ENCODE peak calls at places on chromosomes 11 and 22, in seven cellular contexts. O is PC-3, B is AG04450, I is choroid plexus epithelial cell, J is epithelial cell of proximal tubule, M is heart right ventricle, D is endothelial cell of umbilical vein. H is an unnamed sample.

GRCh38 chr11:13064593-13064992 is 55.5 kb downstream of the RASSF10 start:
- DNase-seq in I (no peak), M (no peak), J (no peak), D (no peak), O (no peak), B (no peak), H (no peak)

GRCh38 chr22:27476318-27476717 is 325.2 kb downstream of the MN1 start:
- DNase-seq in M (no peak), B (no peak), D (no peak), I (no peak), O (no peak), J (no peak), H (no peak)

GRCh38 chr22:41499624-41500280 is 30.8 kb downstream of the ACO2 start:
- DNase-seq in O (no peak), M (no peak), J (no peak), I (no peak), D (no peak), B (no peak), H (no peak)

GRCh38 chr11:124970925-124971324 is 16.9 kb downstream of the CCDC15 start:
- DNase-seq in O (peak), J (no peak), D (peak), I (peak), M (no peak), B (no peak), H (no peak)

GRCh38 chr11:35305670-35306382 is 113.5 kb downstream of the SLC1A2 start:
- DNase-seq in D (peak), B (no peak), M (no peak), O (peak), J (no peak), I (peak), H (no peak)

GRCh38 chr11:89293966-89294679 is 116.4 kb downstream of the TYR start:
- DNase-seq in B (no peak), M (no peak), I (peak), J (no peak), D (peak), O (no peak), H (no peak)

GRCh38 chr11:69702769-69703510 is 882 bp downstream of the FGF19 start:
- DNase-seq in B (no peak), I (no peak), O (no peak), M (no peak), D (no peak), J (no peak), H (peak)

GRCh38 chr11:113896156-113896879 is 8.3 kb upstream of the HTR3B start:
- DNase-seq in D (peak), B (no peak), J (no peak), M (no peak), O (peak), I (peak), H (peak)

GRCh38 chr11:68328374-68329091 is 16.1 kb downstream of the LRP5 start:
- DNase-seq in M (peak), J (no peak), O (no peak), I (no peak), B (no peak), D (peak), H (no peak)

GRCh38 chr11:33674035-33674814 is 26.4 kb downstream of the C11orf91 start:
- DNase-seq in M (no peak), B (peak), I (peak), J (no peak), O (no peak), D (no peak), H (no peak)

GRCh38 chr22:25622011-25622410 is 57.5 kb downstream of the GRK3 start:
- DNase-seq in D (no peak), M (no peak), B (no peak), O (no peak), I (peak), J (no peak), H (no peak)

GRCh38 chr11:116993599-116993998 is 104.6 kb downstream of the SIK3 start:
- DNase-seq in O (no peak), D (peak), J (no peak), B (no peak), I (peak), M (peak), H (no peak)

GRCh38 chr22:32511274-32511673 is 36.7 kb downstream of the FBXO7 start:
- DNase-seq in D (no peak), I (no peak), O (no peak), B (no peak), J (no peak), M (no peak), H (no peak)

GRCh38 chr11:95589893-95590612 is 199.5 kb downstream of the FAM76B start:
- DNase-seq in J (no peak), O (no peak), I (no peak), D (no peak), M (no peak), B (no peak), H (no peak)

GRCh38 chr22:21590809-21591641 is 23.5 kb downstream of the UBE2L3 start:
- DNase-seq in D (no peak), M (no peak), I (no peak), B (no peak), J (no peak), O (no peak), H (no peak)

GRCh38 chr11:80365315-80365714 is 924.5 kb upstream of the TENM4 start:
- DNase-seq in M (no peak), B (no peak), D (no peak), I (peak), J (no peak), O (no peak), H (no peak)

GRCh38 chr11:2703487-2704141 is 3.8 kb upstream of the KCNQ1OT1 start:
- DNase-seq in B (no peak), I (peak), J (no peak), M (no peak), O (no peak), D (no peak), H (no peak)

GRCh38 chr11:109993786-109994185 is 99.4 kb upstream of the ZC3H12C start:
- DNase-seq in I (no peak), M (no peak), O (no peak), B (no peak), D (no peak), J (no peak), H (no peak)

GRCh38 chr22:27801616-27802388 is at the start of gene MN1:
- DNase-seq in D (peak), J (no peak), B (no peak), M (peak), I (peak), O (no peak), H (no peak)

GRCh38 chr22:37273846-37274225 is 8.5 kb upstream of the CYTH4 start:
- DNase-seq in M (no peak), O (no peak), J (no peak), D (no peak), I (no peak), B (no peak), H (no peak)

GRCh38 chr22:37275134-37275533 is 7.2 kb upstream of the CYTH4 start:
- DNase-seq in B (no peak), O (no peak), D (no peak), J (no peak), M (no peak), I (no peak), H (no peak)

GRCh38 chr22:37274380-37274862 is 7.9 kb upstream of the CYTH4 start:
- DNase-seq in D (no peak), O (no peak), I (no peak), B (no peak), M (peak), J (no peak), H (peak)

GRCh38 chr22:37270928-37271650 is 11.2 kb upstream of the CYTH4 start:
- DNase-seq in J (no peak), M (no peak), D (peak), O (no peak), B (no peak), I (no peak), H (no peak)

DNA sequence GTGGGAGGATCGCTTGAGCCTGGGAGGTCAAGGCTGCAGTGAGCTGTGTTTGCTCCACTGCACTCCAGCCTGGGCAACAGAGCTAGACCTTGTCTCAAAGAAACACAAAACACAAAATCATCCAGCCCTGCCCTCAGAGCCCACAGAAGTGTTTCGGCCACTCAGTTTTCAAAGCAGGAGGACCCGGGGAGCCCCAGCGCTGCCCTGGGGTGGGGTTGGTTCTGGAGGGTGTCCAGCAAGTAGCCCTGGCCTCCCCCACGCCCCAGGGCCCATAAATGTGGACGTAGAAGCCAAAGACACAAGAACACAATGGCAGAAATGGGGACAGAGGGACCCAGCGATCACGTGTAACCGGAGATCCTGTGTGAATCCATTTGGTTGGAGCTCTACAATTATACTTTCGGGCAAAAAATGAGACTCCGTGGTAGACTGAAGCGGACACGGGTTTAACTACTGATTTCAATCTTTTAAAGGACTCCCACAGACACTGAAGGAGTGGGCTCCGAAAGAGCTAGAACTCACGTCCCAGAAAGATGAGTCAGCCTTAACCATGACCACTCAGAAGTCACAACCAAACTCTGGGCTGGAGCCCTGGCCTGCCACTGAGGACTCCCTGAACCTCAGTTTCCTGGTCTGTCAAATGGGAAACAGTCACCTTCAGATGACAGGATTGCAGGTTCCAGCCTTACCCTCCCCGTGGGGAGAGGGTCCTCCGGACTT is 9.0 kb upstream of the CYTH4 start:
- DNase-seq in I (peak), B (peak), M (no peak), J (no peak), D (no peak), O (peak), H (no peak)
- H3K4me3 ChIP-seq in I (no peak), B (no peak), M (no peak), J (no peak), D (no peak), O (no peak), H (no peak)

GRCh38 chr11:64872790-64873488 is 5.5 kb downstream of the EHD1 start:
- DNase-seq in B (no peak), O (no peak), M (no peak), I (no peak), J (no peak), D (no peak), H (no peak)

GRCh38 chr11:64875369-64876225 is 2.8 kb downstream of the EHD1 start:
- DNase-seq in M (no peak), I (no peak), O (no peak), B (no peak), J (no peak), D (peak), H (no peak)

GRCh38 chr11:64876226-64876750 is 2.1 kb downstream of the EHD1 start:
- DNase-seq in O (no peak), I (no peak), D (peak), J (no peak), B (no peak), M (no peak), H (no peak)

GRCh38 chr11:64874308-64874707 is 4.1 kb downstream of the EHD1 start:
- DNase-seq in J (no peak), I (no peak), M (no peak), B (no peak), O (no peak), D (no peak), H (no peak)

DNA sequence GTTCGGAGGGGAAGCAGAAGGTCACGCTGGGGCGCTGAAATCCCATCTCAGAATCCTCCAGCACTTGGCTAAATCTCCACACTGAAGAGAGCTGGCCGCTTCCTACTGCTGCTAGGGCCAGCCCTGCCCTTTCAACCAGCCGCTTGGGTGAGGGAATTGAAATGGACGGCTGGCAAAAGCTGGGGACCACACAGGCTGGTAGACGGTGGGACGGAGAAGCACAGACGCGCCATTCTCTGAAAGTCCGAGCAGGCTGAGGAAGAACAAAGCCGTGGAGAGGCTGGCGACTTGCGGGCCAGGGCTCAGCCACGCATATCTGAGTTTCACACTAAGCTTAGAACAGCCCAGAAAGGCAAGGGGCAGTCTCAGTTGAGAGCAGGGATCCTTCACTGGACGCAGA is 3.6 kb downstream of the EHD1 start:
- DNase-seq in I (no peak), D (no peak), J (no peak), O (no peak), B (no peak), M (no peak), H (no peak)
- H3K4me3 ChIP-seq in I (no peak), D (no peak), J (no peak), O (peak), B (peak), M (peak), H (no peak)

GRCh38 chr11:66020618-66021357 is 5.5 kb downstream of the CATSPER1 start:
- DNase-seq in I (peak), O (peak), D (peak), J (no peak), B (no peak), M (no peak), H (peak)

GRCh38 chr11:66017354-66017753 is 5.5 kb downstream of the CST6 start:
- DNase-seq in I (no peak), M (no peak), D (no peak), J (no peak), O (no peak), B (no peak), H (no peak)

GRCh38 chr11:66026017-66026529 is at the start of gene CATSPER1:
- DNase-seq in M (no peak), D (no peak), J (no peak), B (no peak), I (no peak), O (no peak), H (no peak)

GRCh38 chr11:66020212-66020611 is 6.1 kb downstream of the CATSPER1 start:
- DNase-seq in M (no peak), O (no peak), D (no peak), B (no peak), I (no peak), J (no peak), H (no peak)

GRCh38 chr11:66022401-66023185 is 3.7 kb downstream of the CATSPER1 start:
- DNase-seq in M (peak), B (no peak), D (peak), J (no peak), I (peak), O (peak), H (peak)
- H3K4me3 ChIP-seq in M (peak), B (no peak), D (no peak), J (peak), I (peak), O (peak), H (no peak)

DNA sequence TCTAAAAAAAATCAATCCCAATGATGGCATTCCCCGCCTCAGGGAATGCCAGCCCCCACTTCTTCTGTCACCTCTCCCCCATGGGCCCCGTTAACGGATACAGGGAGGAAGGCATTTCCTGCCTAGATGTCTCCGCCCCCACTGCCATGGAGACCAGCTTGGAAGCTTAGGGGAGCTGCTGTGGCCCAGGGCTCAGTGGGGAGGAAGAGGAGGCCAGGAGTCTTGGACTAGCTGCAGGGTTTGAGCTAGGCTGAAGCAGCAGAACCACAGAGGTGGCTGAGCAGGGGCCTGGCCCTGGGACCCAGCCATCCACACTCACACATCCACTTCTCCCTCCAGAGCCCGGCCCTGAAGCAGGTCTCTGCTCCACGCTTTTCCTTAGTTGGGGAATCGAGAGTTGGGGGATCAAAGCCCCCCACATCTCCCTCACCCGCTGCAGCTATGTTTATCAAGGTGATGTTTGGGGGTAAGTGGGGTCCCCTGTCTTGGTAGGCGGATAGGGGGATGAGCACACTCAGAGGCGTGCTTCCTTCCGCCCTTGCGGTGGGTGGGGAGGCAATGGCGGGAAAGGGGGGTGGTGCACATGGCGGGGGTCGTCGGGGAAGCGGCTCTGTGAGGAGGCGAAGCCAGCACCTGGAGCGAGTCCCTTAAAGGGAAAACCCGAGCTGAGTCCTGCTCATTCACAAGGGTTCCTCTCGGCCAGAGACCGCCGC is at the start of gene C22orf15:
- DNase-seq in O (no peak), M (no peak), I (peak), J (no peak), B (no peak), D (peak), H (no peak)
- H3K4me3 ChIP-seq in O (no peak), M (peak), I (peak), J (no peak), B (peak), D (peak), H (no peak)

DNA sequence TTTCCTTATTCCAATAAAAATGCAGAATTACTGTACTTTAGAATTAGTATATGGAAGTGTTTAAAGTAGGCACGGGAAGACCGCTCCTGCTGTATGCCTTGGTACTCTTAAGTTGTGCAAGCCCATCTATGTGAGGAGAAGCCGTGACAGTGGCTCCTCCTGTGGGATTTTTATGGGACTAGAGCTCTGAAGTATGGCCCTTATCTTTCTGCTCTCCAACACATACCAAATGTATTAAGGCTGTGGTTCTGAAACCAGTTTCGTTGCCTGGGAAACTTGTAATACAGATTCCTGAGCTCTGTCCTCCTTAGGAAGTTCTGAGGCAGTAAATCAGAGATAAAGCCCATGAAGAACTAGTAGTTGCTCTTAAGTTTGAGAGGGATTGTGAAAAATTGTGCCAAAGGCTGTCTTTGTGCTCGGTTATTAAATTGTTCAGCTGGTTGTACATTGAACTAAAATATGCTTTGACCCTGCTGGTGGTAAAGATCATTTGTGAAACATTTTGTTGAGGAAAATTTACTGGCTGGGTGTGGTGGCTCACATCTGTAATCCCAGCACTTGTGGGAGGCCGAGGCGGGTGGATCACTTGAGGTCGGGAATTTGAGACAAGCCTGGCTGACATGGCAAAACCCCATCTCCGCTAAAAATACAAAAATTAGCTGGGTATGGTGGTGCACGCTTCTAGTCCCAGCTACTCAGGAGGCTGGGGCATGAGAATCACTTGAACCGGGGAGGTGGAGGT is 29.3 kb downstream of the RTN3 start:
- DNase-seq in J (no peak), O (peak), M (no peak), I (peak), B (peak), D (peak), H (peak)
- H3K4me3 ChIP-seq in J (no peak), O (no peak), M (no peak), I (no peak), B (no peak), D (no peak), H (no peak)

GRCh38 chr11:61281581-61282250 is 13.4 kb downstream of the VWCE start:
- DNase-seq in M (no peak), B (no peak), O (no peak), I (peak), J (no peak), D (peak), H (peak)
- H3K4me3 ChIP-seq in M (no peak), B (peak), O (no peak), I (peak), J (no peak), D (no peak), H (no peak)

DNA sequence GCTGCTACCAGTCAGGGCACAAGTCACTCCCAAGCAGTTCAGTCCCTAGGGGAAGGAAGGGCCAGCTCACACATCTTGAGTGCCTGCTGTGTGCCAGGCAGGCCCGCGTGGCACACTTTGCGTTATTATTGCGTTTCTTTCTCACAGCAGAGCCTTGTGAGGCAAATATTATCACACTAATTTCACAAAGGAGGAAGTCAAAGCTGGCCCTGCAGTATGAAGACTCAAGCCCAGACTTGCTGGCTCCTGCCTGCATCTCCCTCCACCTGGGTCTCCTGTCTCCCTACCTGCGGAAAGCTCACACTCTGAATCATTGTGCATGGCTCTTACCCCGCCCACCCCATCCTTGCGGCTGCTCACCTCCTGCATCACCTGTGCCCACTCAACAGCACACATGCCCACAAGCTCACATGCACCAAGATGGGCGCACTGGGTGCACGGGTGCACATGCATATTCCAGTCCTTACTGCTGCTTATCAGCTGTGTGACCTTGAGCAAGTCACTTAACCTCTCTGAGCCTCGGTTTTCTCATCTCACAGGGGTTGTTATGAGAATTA is 31.7 kb upstream of the P2RY2 start:
- DNase-seq in D (no peak), B (no peak), I (no peak), J (no peak), M (no peak), O (no peak), H (no peak)
- H3K4me3 ChIP-seq in D (no peak), B (no peak), I (no peak), J (no peak), M (no peak), O (peak), H (no peak)